ENCODE peak calls at places on chromosomes 4 and X, in six cellular contexts. L, D, H, W, Y and Z are unnamed samples.
A peak's percentile ranks its signal among the peaks of the same experiment; 100 is the strongest.

GRCh38 chrX:3636803-3637202 is 76.6 kb downstream of the PRKX start:
- DNase-seq in L (no peak), D (no peak), H (no peak), W (no peak), Y (no peak), Z (no peak)

GRCh38 chr4:82797048-82797590 is 1.5 kb downstream of the SCD5 start:
- DNase-seq in L (no peak), D (no peak), H (peak; percentile 17), W (peak; percentile 4), Y (no peak), Z (no peak)

GRCh38 chr4:1172228-1172851 is at the start of gene SPON2:
- DNase-seq in L (peak; percentile 70), D (no peak), H (no peak), W (no peak), Y (peak; percentile 59), Z (no peak)

GRCh38 chr4:24980064-24980690 is 50.6 kb downstream of the LGI2 start:
- DNase-seq in L (no peak), D (peak; percentile 54), H (peak; percentile 52), W (peak; percentile 69), Y (peak; percentile 82), Z (peak; percentile 2)

GRCh38 chrX:150360331-150360730 is 2.8 kb upstream of the MAMLD1 start:
- DNase-seq in L (peak; percentile 40), D (no peak), H (no peak), W (no peak), Y (no peak), Z (no peak)

GRCh38 chr4:158201310-158201709 is 9.0 kb upstream of the TMEM144 start:
- DNase-seq in L (no peak), D (no peak), H (no peak), W (no peak), Y (no peak), Z (no peak)

GRCh38 chr4:110621328-110621812 is 1.5 kb downstream of the PITX2 start:
- DNase-seq in L (no peak), D (no peak), H (no peak), W (no peak), Y (no peak), Z (no peak)

GRCh38 chr4:109233585-109233984 is 68.9 kb downstream of the COL25A1 start:
- DNase-seq in L (no peak), D (no peak), H (no peak), W (no peak), Y (no peak), Z (no peak)

GRCh38 chrX:40130207-40130606 is 32.4 kb upstream of the BCOR start:
- DNase-seq in L (no peak), D (no peak), H (no peak), W (no peak), Y (peak; percentile 67), Z (no peak)

GRCh38 chrX:45851434-45851991 is 650.8 kb upstream of the DIPK2B start:
- DNase-seq in L (peak; percentile 70), D (peak; percentile 27), H (peak; percentile 46), W (peak; percentile 3), Y (no peak), Z (no peak)

GRCh38 chr4:151248519-151248918 is 28.4 kb upstream of the PRSS48 start:
- DNase-seq in L (no peak), D (no peak), H (no peak), W (no peak), Y (no peak), Z (no peak)

GRCh38 chr4:9889306-9889705 is 107.9 kb downstream of the DRD5 start:
- DNase-seq in L (no peak), D (no peak), H (no peak), W (no peak), Y (no peak), Z (no peak)

GRCh38 chrX:42524374-42524773 is 253.6 kb downstream of the PPP1R2C start:
- DNase-seq in L (no peak), D (no peak), H (no peak), W (no peak), Y (no peak), Z (no peak)

GRCh38 chr4:704198-704891 is 1.3 kb upstream of the PCGF3 start:
- DNase-seq in L (no peak), D (no peak), H (no peak), W (no peak), Y (no peak), Z (no peak)

GRCh38 chr4:136831553-136831952 is 700.7 kb downstream of the PCDH18 start:
- DNase-seq in L (no peak), D (no peak), H (no peak), W (no peak), Y (no peak), Z (no peak)

GRCh38 chr4:84582988-84583870 is at the start of gene CDS1:
- DNase-seq in L (peak; percentile 69), D (peak; percentile 84), H (peak; percentile 66), W (no peak), Y (no peak), Z (no peak)

GRCh38 chr4:143403551-143403816 is 66.8 kb downstream of the GAB1 start:
- DNase-seq in L (no peak), D (no peak), H (no peak), W (no peak), Y (no peak), Z (no peak)

GRCh38 chr4:879730-880079 is 52.4 kb downstream of the GAK start:
- DNase-seq in L (no peak), D (no peak), H (no peak), W (no peak), Y (no peak), Z (peak; percentile 53)

GRCh38 chr4:184420881-184421416 is 53.4 kb downstream of the IRF2 start:
- DNase-seq in L (no peak), D (no peak), H (no peak), W (peak; percentile 52), Y (no peak), Z (no peak)

GRCh38 chr4:2652415-2653155 is 103.6 kb downstream of the TNIP2 start:
- DNase-seq in L (no peak), D (no peak), H (no peak), W (no peak), Y (no peak), Z (no peak)

GRCh38 chr4:188695261-188695660 is 556.0 kb downstream of the TRIML1 start:
- DNase-seq in L (no peak), D (no peak), H (no peak), W (peak; percentile 93), Y (no peak), Z (no peak)

GRCh38 chr4:15702941-15703403 is at the start of gene BST1:
- DNase-seq in L (no peak), D (peak; percentile 81), H (peak; percentile 15), W (no peak), Y (peak; percentile 64), Z (peak; percentile 6)

GRCh38 chr4:55442541-55442940 is 46.8 kb downstream of the TMEM165 start:
- DNase-seq in L (no peak), D (no peak), H (no peak), W (no peak), Y (no peak), Z (no peak)